ENCODE peak calls at places on chromosomes 7 and 10, in four cellular contexts. O is left ventricle myocardium inferior, T is A549, R is psoas muscle. I is an unnamed sample.

GRCh38 chr10:24552346-24553016 is 171.2 kb downstream of the ARHGAP21 start:
- DNase-seq in O (no peak), T (peak), R (peak), I (no peak)

GRCh38 chr10:78406648-78407008 is 373.0 kb downstream of the RPS24 start:
- DNase-seq in O (no peak), T (no peak), R (no peak), I (no peak)

GRCh38 chr7:48841750-48842149 is 82.6 kb upstream of the CDC14C start:
- DNase-seq in O (no peak), T (no peak), R (no peak), I (no peak)

GRCh38 chr7:33916357-33917081 is 11.2 kb downstream of the BMPER start:
- DNase-seq in O (no peak), T (no peak), R (no peak), I (no peak)

GRCh38 chr10:127275272-127275671 is 78.9 kb upstream of the INSYN2A start:
- DNase-seq in O (no peak), T (no peak), R (no peak), I (no peak)

GRCh38 chr7:56009695-56010094 is 41.5 kb downstream of the PSPH start:
- DNase-seq in O (no peak), T (no peak), R (no peak), I (peak)

GRCh38 chr10:43667736-43668371 is 19.2 kb upstream of the ZNF32 start:
- DNase-seq in O (no peak), T (no peak), R (no peak), I (no peak)

GRCh38 chr7:37353949-37354660 is 94.6 kb downstream of the ELMO1 start:
- DNase-seq in O (no peak), T (no peak), R (no peak), I (no peak)

GRCh38 chr10:100485841-100486495 is 23.2 kb downstream of the WNT8B start:
- DNase-seq in O (no peak), T (no peak), R (no peak), I (no peak)

GRCh38 chr7:108244110-108244509 is 113.9 kb upstream of the LAMB4 start:
- DNase-seq in O (no peak), T (no peak), R (no peak), I (no peak)

GRCh38 chr7:12884856-12885440 is 197.5 kb downstream of the ARL4A start:
- DNase-seq in O (no peak), T (no peak), R (no peak), I (no peak)

GRCh38 chr10:103951942-103952341 is 15.0 kb upstream of the SLK start:
- DNase-seq in O (no peak), T (no peak), R (no peak), I (no peak)
- H3K27ac ChIP-seq in O (no peak), T (no peak), R (no peak), I (no peak)

GRCh38 chr7:155306677-155307470 is 9.2 kb downstream of the INSIG1 start:
- DNase-seq in O (no peak), T (no peak), R (no peak), I (no peak)
- H3K27ac ChIP-seq in O (no peak), T (no peak), R (no peak), I (peak)

DNA sequence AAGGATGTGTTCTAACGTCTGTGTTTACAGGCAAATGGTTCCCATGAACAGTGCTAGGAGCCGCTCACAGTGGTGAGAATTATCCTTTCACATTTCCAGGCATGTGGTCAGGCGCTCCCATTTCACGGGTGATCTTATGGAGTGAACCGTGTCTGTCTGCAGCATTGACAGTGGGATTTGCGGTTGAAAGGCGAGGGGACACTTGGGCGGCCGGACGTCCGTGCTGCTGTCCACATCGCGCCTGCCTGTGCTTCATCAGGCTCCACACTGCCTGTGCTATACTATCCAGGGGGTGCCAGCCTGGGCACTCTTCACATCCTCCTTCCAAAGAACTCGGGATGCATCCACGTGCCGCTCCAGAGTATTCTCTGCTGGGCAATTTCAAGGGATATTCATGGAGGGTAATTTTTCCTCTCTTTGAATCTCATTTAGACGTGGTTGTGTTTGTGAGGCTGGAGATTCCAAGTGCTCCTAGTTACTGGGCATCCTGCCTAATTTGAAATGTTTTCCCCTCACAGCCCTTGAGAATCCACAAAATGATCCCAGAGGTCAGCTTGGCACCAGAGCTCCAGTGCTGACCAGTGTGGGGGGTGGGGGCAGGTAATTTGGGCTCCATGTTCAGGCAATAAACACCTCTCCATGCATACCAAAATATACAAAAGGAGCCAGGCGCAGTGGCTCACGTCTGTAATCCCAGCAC is 61.9 kb upstream of the EBF3 start:
- DNase-seq in O (no peak), T (no peak), R (no peak), I (no peak)
- H3K27ac ChIP-seq in O (no peak), T (no peak), R (no peak), I (no peak)

DNA sequence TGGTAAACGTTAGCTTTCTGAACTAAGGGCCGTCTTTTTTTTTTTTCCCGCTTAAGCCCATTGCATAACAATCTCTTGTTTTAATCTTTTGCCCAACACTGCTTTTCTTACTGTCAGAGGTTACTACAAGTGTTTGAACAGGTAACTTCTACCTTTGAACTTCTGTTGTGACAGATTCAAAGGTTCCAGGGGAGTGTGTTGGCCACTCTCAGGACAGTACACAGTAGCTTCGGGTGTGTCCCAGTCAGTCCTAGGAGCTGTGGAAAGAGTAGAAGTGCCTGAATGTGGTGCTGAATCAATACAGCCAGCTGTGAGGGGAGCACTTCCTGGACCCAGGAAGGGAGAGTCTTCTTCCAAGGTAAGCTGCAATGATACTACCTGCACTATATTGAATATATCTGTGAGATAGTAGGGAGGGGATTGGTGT is at the start of gene ACSL5:
- DNase-seq in O (no peak), T (no peak), R (no peak), I (no peak)
- H3K27ac ChIP-seq in O (peak), T (no peak), R (no peak), I (no peak)

DNA sequence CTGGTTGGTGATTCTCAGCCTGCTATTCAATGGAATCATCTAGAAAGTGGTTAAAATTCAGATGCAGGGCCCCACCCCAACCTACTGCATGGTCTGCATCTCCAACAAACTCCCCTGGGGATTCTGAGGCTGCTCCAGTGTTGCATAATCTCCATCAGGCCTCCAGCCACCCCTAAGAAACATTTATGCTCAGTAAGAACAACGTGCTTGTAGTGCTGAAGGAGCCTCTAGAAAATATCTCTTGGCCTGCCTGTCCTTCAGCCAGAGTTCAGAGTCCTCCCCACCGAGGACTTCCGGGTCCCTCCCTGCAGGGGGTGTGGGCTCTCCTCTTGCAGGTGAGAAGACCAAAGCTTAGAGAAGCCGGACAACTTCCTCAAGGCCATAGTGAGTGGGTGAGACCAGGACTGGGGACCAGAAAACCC is 159.8 kb downstream of the SH3PXD2A start:
- DNase-seq in O (no peak), T (no peak), R (peak), I (no peak)
- H3K27ac ChIP-seq in O (peak), T (peak), R (peak), I (peak)

GRCh38 chr7:158821173-158822021 is 7.9 kb downstream of the ESYT2 start:
- DNase-seq in O (no peak), T (peak), R (no peak), I (no peak)
- H3K27ac ChIP-seq in O (peak), T (peak), R (peak), I (peak)

DNA sequence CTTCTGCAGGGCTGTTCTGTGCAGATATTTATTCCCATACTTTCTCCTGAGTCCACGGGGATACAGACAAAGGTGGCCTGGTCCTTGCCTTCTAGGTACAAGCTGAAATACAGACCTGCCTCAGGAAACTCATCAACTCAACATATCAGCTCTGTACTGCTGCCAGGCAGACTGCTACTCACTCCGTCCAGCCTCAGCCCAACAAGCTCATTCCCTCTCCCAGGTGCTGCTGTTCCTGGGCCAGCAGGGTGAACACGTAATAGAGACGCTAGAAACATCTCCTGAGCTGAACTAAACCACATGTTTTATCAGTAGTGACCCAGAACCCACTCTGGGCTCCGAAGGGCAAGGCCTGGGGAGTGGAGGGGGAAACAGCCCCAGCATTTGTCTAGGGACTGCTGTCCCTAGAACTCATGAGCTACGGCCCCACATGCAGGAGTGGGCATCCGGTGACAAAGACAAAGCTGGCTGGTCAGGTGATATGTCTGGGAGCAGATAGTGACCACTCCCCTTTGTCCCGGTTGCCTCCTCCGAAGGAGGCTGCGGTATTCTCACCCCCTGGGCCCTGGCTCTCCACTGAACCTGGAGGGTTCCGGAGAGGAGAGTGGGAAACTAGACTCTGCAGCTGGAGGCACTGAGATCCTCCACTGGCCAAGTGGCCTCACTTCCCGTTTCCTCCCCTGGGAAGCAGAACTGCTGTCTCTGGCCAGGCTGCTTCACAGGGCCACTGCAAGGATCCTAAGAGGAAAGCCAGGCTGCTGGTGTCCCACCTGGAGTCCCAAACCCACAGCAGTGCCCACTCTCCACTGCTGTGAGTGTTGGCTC is 116.1 kb downstream of the FAM53B start:
- DNase-seq in O (peak), T (no peak), R (no peak), I (no peak)
- H3K27ac ChIP-seq in O (peak), T (no peak), R (peak), I (peak)

GRCh38 chr10:71082930-71083329 is 129.4 kb upstream of the UNC5B start:
- DNase-seq in O (no peak), T (no peak), R (no peak), I (no peak)
- H3K27ac ChIP-seq in O (no peak), T (no peak), R (no peak), I (no peak)

GRCh38 chr10:11473128-11473760 is 138.2 kb downstream of the USP6NL start:
- DNase-seq in O (no peak), T (no peak), R (no peak), I (no peak)

GRCh38 chr10:11478807-11479206 is 132.6 kb downstream of the USP6NL start:
- DNase-seq in O (no peak), T (no peak), R (no peak), I (no peak)

GRCh38 chr10:11479307-11479706 is 132.1 kb downstream of the USP6NL start:
- DNase-seq in O (no peak), T (no peak), R (no peak), I (no peak)

GRCh38 chr10:11472158-11472753 is 139.2 kb downstream of the USP6NL start:
- DNase-seq in O (peak), T (peak), R (peak), I (peak)

DNA sequence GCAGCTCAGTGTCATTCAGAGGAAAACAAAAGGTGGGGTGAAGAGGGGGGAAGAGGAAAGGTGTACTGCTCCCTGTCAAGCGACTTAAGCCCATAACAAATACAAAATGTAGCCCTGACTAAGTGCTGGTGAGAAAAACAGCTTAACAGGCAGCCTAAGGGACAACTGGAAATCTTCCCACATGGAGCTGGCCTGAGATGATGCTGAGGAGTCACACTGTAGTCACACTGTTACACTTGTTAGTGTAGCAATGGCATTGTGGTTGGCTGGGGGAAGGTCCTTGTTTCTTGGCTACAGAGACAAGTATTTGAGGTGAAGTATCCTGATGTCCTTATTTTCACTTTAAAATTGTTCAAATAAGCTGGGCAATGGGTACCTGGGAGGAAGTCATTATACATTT is 135.4 kb downstream of the USP6NL start:
- DNase-seq in O (no peak), T (no peak), R (no peak), I (no peak)
- H3K27ac ChIP-seq in O (no peak), T (no peak), R (no peak), I (no peak)